ENCODE peak calls at places on chromosomes 2 and 18, in eight cellular contexts. A is astrocyte of the spinal cord, E is GM12864, Z is fibroblast of pulmonary artery, N is adrenal gland, V is neural progenitor cell, Q is brain microvascular endothelial cell, P is GM06990. F is an unnamed sample.

GRCh38 chr2:55902429-55902828 is 21.2 kb downstream of the EFEMP1 start:
- DNase-seq in A (no peak), E (no peak), Z (no peak), N (no peak), V (no peak), Q (no peak), P (no peak), F (no peak)

GRCh38 chr2:239165206-239165831 is 235.5 kb downstream of the HDAC4 start:
- DNase-seq in A (no peak), E (no peak), Z (no peak), N (peak; percentile 10), V (no peak), Q (no peak), P (no peak), F (no peak)

GRCh38 chr2:215933141-215933540 is 80.2 kb downstream of the MREG start:
- DNase-seq in A (no peak), E (no peak), Z (no peak), N (no peak), V (no peak), Q (no peak), P (no peak), F (no peak)

GRCh38 chr18:54712315-54712714 is 116.0 kb upstream of the RAB27B start:
- DNase-seq in A (peak; percentile 88), E (no peak), Z (peak; percentile 72), N (no peak), V (no peak), Q (peak; percentile 79), P (no peak), F (peak; percentile 83)

GRCh38 chr2:101119431-101119830 is 31.8 kb downstream of the TBC1D8 start:
- DNase-seq in A (peak; percentile 59), E (no peak), Z (peak; percentile 26), N (peak; percentile 42), V (no peak), Q (no peak), P (no peak), F (peak; percentile 82)

GRCh38 chr2:43745457-43745856 is 28.4 kb upstream of the DYNC2LI1 start:
- DNase-seq in A (peak; percentile 67), E (no peak), Z (peak; percentile 58), N (no peak), V (no peak), Q (peak; percentile 42), P (no peak), F (peak; percentile 78)

GRCh38 chr2:164456599-164456998 is 164.7 kb downstream of the GRB14 start:
- DNase-seq in A (peak; percentile 57), E (no peak), Z (peak; percentile 4), N (no peak), V (no peak), Q (peak; percentile 4), P (no peak), F (no peak)

GRCh38 chr2:111142101-111142500 is 21.4 kb downstream of the BCL2L11 start:
- DNase-seq in A (no peak), E (no peak), Z (no peak), N (no peak), V (no peak), Q (no peak), P (no peak), F (no peak)

GRCh38 chr18:54616220-54616848 is 25.3 kb downstream of the DYNAP start:
- DNase-seq in A (no peak), E (no peak), Z (no peak), N (no peak), V (no peak), Q (no peak), P (peak; percentile 4), F (no peak)

GRCh38 chr2:85802337-85803103 is 48.7 kb downstream of the ATOH8 start:
- DNase-seq in A (peak; percentile 32), E (no peak), Z (no peak), N (no peak), V (no peak), Q (no peak), P (no peak), F (peak; percentile 45)

GRCh38 chr2:31193066-31193396 is 24.3 kb downstream of the CAPN14 start:
- DNase-seq in A (no peak), E (no peak), Z (no peak), N (no peak), V (peak; percentile 30), Q (no peak), P (no peak), F (no peak)

DNA sequence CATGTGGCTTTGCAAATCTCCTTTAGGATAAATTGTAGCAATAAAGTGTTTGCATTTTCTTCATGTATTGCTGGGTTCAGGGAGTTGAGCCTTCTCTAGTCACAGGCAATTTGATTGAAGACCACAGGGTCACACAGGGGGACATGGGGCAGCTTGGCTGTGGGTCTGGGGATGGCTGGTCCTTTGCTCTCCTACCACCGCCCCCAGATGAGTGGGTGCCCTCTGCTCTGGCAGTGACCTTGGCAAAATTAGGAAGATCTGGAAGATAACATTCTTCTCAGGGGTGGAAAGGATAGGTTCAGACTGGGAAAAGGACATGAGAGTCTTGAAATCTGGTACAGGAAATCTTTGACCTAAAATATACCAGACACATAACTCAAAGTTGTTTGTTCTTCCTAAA is 364.4 kb downstream of the CLIP4 start:
- DNase-seq in A (no peak), E (no peak), Z (no peak), N (no peak), V (no peak), Q (no peak), P (no peak), F (no peak)
- TF ChIP-seq CTCF in A (no peak), E (no peak), Z (no peak), N (no peak), V (no peak), Q (no peak), P (no peak), F (no peak)

DNA sequence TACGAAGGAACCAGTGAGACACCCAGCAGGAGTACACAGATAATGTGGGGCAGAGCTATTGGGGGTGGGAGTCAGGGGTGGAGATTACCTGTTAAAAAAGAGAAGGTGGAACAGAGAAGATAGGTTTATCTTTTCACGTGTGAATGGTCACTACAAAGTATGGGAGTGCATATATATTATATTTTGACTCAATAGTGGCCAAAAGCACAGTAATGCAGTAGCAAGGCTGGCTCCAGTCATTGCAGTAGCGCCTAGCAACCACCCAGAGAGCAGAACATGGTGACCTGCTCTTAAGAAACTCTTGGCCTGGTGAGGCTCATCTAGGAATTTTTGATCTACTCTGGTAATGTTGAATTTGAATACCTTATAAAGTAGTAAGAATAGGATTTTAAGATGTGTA is 1.0 kb downstream of the IMPACT start:
- DNase-seq in A (peak; percentile 7), E (no peak), Z (peak; percentile 34), N (no peak), V (peak; percentile 13), Q (peak; percentile 16), P (no peak), F (peak; percentile 41)
- H3K4me3 ChIP-seq in A (peak overlapping the region; percentile 52), E (no peak overlapping the region), Z (peak overlapping the region; percentile 75), N (peak overlapping the region; percentile 10), V (peak overlapping the region; percentile 66), Q (peak overlapping the region; percentile 76), P (no peak overlapping the region), F (peak overlapping the region; percentile 81)

DNA sequence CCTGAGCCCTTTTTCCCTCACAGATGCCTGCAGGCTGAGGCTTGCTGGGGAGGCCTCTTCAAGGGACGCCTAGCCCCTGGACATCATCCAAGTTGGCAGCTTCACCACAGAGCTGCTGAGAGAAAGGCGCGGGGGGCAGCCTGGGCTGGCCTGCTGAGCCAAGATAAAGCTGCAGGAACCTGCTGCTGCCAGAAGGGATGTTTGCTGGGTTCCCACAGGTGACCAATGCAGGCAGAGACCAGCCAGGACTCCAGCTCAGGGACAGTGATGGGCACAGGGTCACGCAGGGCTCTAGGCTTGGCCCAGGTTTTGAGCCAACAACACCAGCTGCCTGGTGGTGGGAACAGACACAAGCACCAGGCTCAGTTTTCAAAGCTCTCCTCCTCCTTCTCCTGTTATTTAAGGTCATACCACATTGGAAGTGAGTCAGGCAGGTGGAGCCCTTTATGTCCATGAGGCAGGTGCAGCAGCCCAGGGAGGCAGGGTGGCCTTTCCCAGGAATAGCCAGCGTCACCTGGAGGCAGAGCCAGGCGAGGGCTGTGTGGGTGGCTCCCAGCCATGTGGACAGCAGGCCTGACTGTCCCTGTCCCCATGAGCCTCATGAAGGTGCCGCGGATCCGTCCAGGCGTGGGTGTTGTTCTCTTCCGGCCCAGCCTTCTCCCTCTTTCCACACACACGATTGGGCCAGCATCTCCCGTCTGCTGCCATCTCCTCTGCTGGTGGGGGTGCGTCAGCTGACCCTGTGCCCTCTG is 515.5 kb upstream of the MYT1L start:
- DNase-seq in A (no peak), E (no peak), Z (no peak), N (no peak), V (no peak), Q (no peak), P (no peak), F (no peak)
- TF ChIP-seq CTCF in A (no peak), E (no peak), Z (no peak), N (no peak), V (no peak), Q (no peak), P (no peak), F (no peak)

DNA sequence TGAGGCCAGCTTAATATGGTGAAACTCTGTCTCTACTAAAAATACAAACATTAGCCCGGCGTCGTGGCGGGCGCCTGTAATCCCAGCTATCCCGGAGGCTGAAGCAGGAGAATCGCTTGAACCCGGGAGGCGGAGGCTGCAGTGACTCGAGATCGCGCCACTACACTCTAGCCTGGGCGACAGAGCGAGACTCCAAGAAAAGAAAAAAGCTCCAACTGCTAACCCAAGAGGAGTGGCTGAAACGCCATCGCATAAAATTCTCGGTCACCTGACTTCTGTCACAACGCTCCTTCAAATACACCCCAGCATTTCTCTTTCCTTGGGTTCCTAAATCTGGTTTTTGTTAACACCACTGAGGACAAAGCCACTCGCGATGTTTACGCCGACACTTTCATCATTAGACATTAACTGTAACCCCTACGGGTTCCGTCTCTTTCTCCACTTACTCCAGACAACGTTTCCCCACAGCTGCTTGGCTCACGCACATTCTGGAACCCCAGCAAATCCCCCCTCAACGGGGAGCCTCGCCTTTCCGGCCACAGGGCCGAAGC is 728 bp downstream of the CLK1 start:
- DNase-seq in A (no peak), E (no peak), Z (no peak), N (no peak), V (peak; percentile 25), Q (no peak), P (no peak), F (no peak)
- H3K4me3 ChIP-seq in A (peak overlapping the region; percentile 99), E (peak overlapping the region; percentile 72), Z (peak overlapping the region; percentile 98), N (peak overlapping the region; percentile 83), V (peak overlapping the region; percentile 95), Q (peak overlapping the region; percentile 84), P (peak overlapping the region; percentile 100), F (peak overlapping the region; percentile 100)

GRCh38 chr2:90207454-90208058 is 1516.1 kb downstream of the RPIA start:
- DNase-seq in A (no peak), E (no peak), Z (no peak), N (no peak), V (no peak), Q (no peak), P (no peak), F (no peak)
- TF ChIP-seq CTCF in A (no peak), E (peak; percentile 47), Z (no peak), N (no peak), V (peak; percentile 10), Q (peak; percentile 16), P (peak; percentile 59), F (no peak)

DNA sequence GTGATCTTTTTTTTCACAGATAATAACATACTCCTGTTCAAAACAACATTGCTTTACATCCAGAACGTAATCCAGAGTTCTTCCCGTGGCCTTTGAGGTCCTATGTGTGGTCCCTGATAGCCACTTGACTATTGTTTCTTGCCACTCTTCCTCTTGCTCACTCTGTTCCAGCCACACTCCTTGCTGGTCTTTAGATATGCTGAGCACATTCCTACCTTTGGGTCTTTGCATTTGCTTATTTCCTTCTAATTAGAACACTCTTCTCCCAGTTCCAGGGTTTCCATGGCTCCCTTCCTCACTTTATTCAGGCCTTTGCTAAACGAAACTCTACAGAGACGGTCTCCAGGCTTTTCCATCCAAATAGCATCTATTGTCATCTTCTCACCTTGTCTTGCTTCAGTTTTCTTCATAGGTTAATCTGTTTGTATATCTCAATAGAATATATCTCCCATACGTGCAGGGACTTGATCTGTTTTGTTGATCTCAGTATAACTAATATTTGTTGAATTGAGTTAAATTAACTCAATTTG is 59.9 kb downstream of the ACSL3 start:
- DNase-seq in A (no peak), E (no peak), Z (no peak), N (no peak), V (no peak), Q (no peak), P (no peak), F (no peak)
- H3K4me3 ChIP-seq in A (no peak overlapping the region), E (no peak overlapping the region), Z (no peak overlapping the region), N (no peak overlapping the region), V (no peak overlapping the region), Q (no peak overlapping the region), P (no peak overlapping the region), F (no peak overlapping the region)

F was measured in foreskin fibroblast.